ENCODE peak calls at places on chromosomes 11 and 22, in four cellular contexts. A is IMR-90, G is retinal pigment epithelial cell, D is kidney. E is an unnamed sample.

GRCh38 chr11:112364962-112365481 is 104.4 kb upstream of the PLET1 start:
- DNase-seq in A (peak; percentile 99), G (no peak), D (no peak), E (peak; percentile 99)

GRCh38 chr11:74169736-74170458 is 905 bp downstream of the C2CD3 start:
- DNase-seq in A (no peak), G (no peak), D (no peak), E (no peak)

GRCh38 chr22:39229688-39230260 is 15.0 kb downstream of the PDGFB start:
- DNase-seq in A (no peak), G (no peak), D (peak; percentile 49), E (no peak)

GRCh38 chr22:42611076-42611475 is 3.6 kb downstream of the POLDIP3 start:
- DNase-seq in A (peak; percentile 52), G (no peak), D (peak; percentile 29), E (peak; percentile 41)

GRCh38 chr22:44444341-44445306 is 53.4 kb downstream of the RTL6 start:
- DNase-seq in A (no peak), G (no peak), D (peak; percentile 48), E (no peak)

GRCh38 chr11:44539971-44540370 is 25.5 kb upstream of the CD82 start:
- DNase-seq in A (no peak), G (no peak), D (no peak), E (no peak)

GRCh38 chr11:130673698-130674097 is 225.3 kb downstream of the ADAMTS15 start:
- DNase-seq in A (peak; percentile 12), G (no peak), D (no peak), E (no peak)

GRCh38 chr11:120030411-120030810 is 107.5 kb downstream of the TRIM29 start:
- DNase-seq in A (no peak), G (no peak), D (no peak), E (no peak)

GRCh38 chr11:75365711-75366181 is 14.3 kb upstream of the ARRB1 start:
- DNase-seq in A (peak; percentile 84), G (no peak), D (no peak), E (peak; percentile 65)

GRCh38 chr11:426851-427250 is 12.1 kb upstream of the SIGIRR start:
- DNase-seq in A (no peak), G (no peak), D (peak; percentile 49), E (no peak)

GRCh38 chr11:58057481-58057880 is 26.7 kb downstream of the OR6Q1 start:
- DNase-seq in A (peak; percentile 77), G (no peak), D (no peak), E (peak; percentile 10)

DNA sequence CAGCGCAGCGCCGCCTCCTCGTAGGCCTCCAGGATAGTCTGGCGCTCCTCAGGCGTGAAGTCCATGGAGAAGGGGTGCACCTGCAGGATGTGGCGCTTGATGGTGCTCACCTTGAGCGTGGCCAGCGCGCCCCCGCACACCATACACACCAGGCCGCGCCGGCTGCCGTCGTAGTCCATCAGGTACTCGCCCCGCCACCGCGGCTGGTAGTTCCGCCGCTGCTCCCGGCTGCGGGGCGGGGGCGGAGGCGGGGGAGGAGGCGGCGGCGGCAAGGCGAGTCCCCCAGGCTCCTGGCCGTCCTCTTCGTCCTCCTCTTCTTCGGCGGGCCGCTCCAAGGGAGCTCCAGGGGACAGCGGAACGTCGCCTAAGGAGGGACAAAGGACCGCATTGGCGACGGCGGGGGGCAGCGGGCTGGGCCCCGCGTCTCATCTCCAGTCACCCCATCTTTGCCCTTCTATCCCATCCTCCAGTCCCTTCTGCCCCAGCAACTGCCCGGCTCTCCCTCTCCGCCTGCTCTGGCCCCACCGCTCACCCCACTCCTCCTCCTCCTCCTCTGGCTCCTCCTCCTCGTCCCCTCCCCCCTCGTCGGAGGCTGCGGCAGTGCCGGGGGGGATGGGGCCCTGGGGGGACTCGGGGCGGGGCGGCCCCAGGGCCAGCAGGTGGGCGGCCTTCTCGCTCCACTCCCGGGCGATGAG is 4.9 kb downstream of the ZFTA start:
- DNase-seq in A (no peak), G (no peak), D (peak; percentile 75), E (no peak)
- H3K4me3 ChIP-seq in A (no peak overlapping the region), G (peak overlapping the region; percentile 58), D (peak overlapping the region; percentile 44), E (peak overlapping the region; percentile 30)

GRCh38 chr11:88543902-88544655 is 206.5 kb upstream of the CTSC start:
- DNase-seq in A (peak; percentile 91), G (peak; percentile 67), D (peak; percentile 80), E (peak; percentile 92)

DNA sequence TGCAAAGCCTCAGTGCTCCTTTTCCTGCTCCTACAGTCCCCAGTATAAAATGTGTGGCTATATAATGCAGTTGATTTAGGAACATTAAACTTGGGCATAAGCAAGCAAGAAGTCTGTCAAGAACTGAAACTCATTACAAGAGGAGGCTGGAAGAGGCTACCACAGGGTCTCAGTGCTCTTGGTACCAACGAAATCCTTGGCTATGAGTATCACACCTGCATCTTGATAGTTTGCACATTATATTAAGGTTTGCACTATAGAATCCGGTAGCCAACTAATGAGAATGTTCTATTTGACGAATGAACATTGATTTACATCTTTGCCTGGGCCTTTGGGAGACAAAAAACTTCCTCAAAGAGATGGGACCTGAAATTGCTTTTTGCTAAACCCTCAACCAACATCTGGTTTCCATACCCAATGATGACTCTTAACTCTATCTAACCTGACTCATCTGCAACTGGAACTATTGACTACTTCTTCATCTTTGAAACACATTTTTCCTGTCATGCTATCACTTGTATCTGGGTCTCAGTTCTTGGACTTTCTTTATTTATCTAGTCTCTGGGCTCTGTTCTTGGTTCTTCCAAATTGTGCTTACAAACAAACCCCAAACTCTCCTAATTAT is 207.2 kb upstream of the CTSC start:
- DNase-seq in A (peak; percentile 41), G (no peak), D (no peak), E (no peak)
- TF ChIP-seq CTCF in A (no peak), G (no peak), D (no peak), E (no peak)

GRCh38 chr11:92893276-92893675 is 76.2 kb upstream of the MTNR1B start:
- DNase-seq in A (no peak), G (no peak), D (no peak), E (no peak)
- H3K4me3 ChIP-seq in A (no peak overlapping the region), G (no peak overlapping the region), D (no peak overlapping the region), E (no peak overlapping the region)

GRCh38 chr11:28512143-28512756 is 404.1 kb downstream of the METTL15 start:
- DNase-seq in A (no peak), G (no peak), D (peak; percentile 73), E (no peak)

GRCh38 chr11:28517621-28518020 is 409.4 kb downstream of the METTL15 start:
- DNase-seq in A (no peak), G (no peak), D (no peak), E (no peak)

GRCh38 chr11:28518825-28519224 is 410.6 kb downstream of the METTL15 start:
- DNase-seq in A (no peak), G (no peak), D (no peak), E (no peak)

GRCh38 chr11:28520291-28520690 is 412.1 kb downstream of the METTL15 start:
- DNase-seq in A (no peak), G (no peak), D (no peak), E (no peak)

GRCh38 chr11:28514391-28514790 is 406.2 kb downstream of the METTL15 start:
- DNase-seq in A (peak; percentile 54), G (no peak), D (no peak), E (peak; percentile 19)
- TF ChIP-seq CTCF in A (no peak), G (no peak), D (no peak), E (no peak)